ENCODE peak calls at places on chromosome 15, in four cellular contexts. A, N, D and G are unnamed samples. For H3K27me3, the result is how much of the 10 kb centered on the place peaks cover.

GRCh38 chr15:98548172-98548971 is 100.0 kb upstream of the IGF1R start:
- DNase-seq in A (peak), N (peak), D (peak), G (peak)

GRCh38 chr15:81596159-81596865 is 222.3 kb upstream of the TMC3 start:
- DNase-seq in A (no peak), N (no peak), D (no peak), G (no peak)

GRCh38 chr15:92091155-92091734 is 237.7 kb downstream of the SLCO3A1 start:
- DNase-seq in D (peak), A (peak), N (no peak), G (peak)

GRCh38 chr15:64524778-64525177 is 64.4 kb downstream of the ZNF609 start:
- DNase-seq in N (no peak), A (no peak), D (no peak), G (no peak)

GRCh38 chr15:58423858-58424608 is 7.8 kb upstream of the LIPC start:
- DNase-seq in D (no peak), N (no peak), A (no peak), G (no peak)

GRCh38 chr15:100919481-100920405 is 586 bp downstream of the LRRK1 start:
- DNase-seq in A (no peak), D (no peak), N (no peak), G (peak)

GRCh38 chr15:60509470-60509869 is 30.5 kb upstream of the ICE2 start:
- DNase-seq in N (no peak), A (peak), D (no peak), G (no peak)

GRCh38 chr15:80855206-80855605 is 76.0 kb downstream of the CEMIP start:
- DNase-seq in N (no peak), D (no peak), A (no peak), G (no peak)

GRCh38 chr15:88621789-88622604 is 857 bp downstream of the AEN start:
- DNase-seq in A (peak), D (no peak), N (no peak), G (peak)

GRCh38 chr15:31396881-31397560 is 70.4 kb downstream of the KLF13 start:
- DNase-seq in D (peak), N (peak), A (peak), G (peak)

DNA sequence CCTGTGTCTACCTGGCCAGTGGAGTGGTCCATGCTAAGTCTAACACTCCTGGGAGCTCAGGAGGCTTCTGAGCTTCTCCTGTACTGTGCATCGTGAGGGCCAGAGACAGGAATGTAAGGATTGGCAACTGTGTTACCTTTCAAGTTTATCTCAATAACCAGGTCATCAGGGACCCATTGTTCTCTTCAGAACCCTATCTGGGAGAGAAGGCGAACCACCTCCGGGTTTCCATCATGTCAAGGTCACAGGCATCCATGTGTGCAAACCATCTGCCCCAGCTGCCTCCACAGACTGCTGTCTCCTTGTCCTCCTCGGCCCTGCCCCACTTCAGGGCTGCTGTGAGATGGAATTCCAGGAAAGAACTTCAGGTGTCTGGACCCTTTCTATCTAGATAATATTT is 5.9 kb downstream of the ANKRD63 start:
- DNase-seq in N (no peak), A (no peak), D (no peak), G (no peak)
- H3K27me3 ChIP-seq in N (half or more), A (under half), D (under half), G (under half)

GRCh38 chr15:47332481-47332880 is 384.8 kb upstream of the SEMA6D start:
- DNase-seq in N (no peak), A (no peak), D (no peak), G (no peak)

GRCh38 chr15:47326506-47326905 is 390.8 kb upstream of the SEMA6D start:
- DNase-seq in A (no peak), N (no peak), D (no peak), G (no peak)

GRCh38 chr15:47331796-47332480 is 385.4 kb upstream of the SEMA6D start:
- DNase-seq in A (peak), N (no peak), D (no peak), G (no peak)

GRCh38 chr15:47326934-47327333 is 390.4 kb upstream of the SEMA6D start:
- DNase-seq in D (no peak), A (no peak), N (no peak), G (no peak)
- H3K27me3 ChIP-seq in D (under half), A (under half), N (under half), G (under half)

GRCh38 chr15:66018178-66018797 is 149.0 kb downstream of the RAB11A start:
- DNase-seq in A (no peak), D (no peak), N (no peak), G (no peak)
- H3K27me3 ChIP-seq in A (under half), D (under half), N (under half), G (under half)

DNA sequence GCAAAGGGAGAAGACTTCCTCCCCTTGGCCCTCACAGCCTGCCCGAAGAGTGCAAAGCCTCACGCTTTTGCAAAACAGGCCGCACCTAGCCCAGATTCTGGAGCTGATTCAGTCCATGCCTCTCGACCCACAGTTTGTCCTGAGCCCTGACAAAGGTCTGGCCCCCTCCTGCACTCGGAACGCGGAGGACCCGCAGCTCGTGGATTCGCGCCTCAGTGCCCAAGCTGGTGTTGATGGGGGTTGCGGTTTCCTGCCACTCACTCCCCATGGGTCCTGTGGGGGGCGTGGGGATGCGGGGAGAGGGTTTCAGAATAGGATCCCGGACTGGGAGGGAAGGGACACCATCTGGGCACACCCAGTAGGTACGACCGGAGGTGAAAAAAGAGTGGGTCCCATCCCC is 594 bp upstream of the CRABP1 start:
- DNase-seq in D (no peak), N (no peak), A (no peak), G (no peak)
- H3K27me3 ChIP-seq in D (under half), N (half or more), A (under half), G (half or more)

GRCh38 chr15:69725957-69726356 is 273.3 kb downstream of the RPLP1 start:
- DNase-seq in N (no peak), D (no peak), A (no peak), G (no peak)
- H3K27me3 ChIP-seq in N (under half), D (under half), A (under half), G (under half)

GRCh38 chr15:96369351-96369750 is 38.9 kb downstream of the NR2F2 start:
- DNase-seq in N (no peak), A (no peak), D (no peak), G (peak)

GRCh38 chr15:96369825-96370621 is 39.5 kb downstream of the NR2F2 start:
- DNase-seq in D (no peak), N (no peak), A (no peak), G (peak)

GRCh38 chr15:96367436-96368200 is 37.1 kb downstream of the NR2F2 start:
- DNase-seq in D (no peak), A (no peak), N (no peak), G (peak)

GRCh38 chr15:96374494-96374893 is 44.0 kb downstream of the NR2F2 start:
- DNase-seq in D (no peak), A (no peak), N (no peak), G (no peak)

DNA sequence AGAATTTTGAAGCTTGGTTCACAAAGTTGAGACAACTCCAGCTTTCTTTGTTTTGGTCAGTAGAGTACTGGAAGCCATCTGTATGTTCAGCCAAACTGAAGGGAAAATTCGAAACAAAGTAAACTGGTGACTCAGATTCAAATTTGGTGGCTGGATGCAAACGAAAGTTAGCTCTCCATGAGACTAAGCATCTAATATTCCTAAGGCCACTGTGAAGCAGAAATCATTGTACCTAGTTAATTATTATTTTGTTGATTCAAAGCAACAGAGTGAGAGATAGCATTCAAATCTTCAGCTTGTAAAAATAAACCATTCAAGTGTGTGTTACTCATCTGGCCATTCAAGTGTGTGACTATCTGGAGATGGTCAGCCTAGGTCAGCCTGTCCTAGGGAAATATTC is 42.1 kb downstream of the NR2F2 start:
- DNase-seq in N (no peak), A (no peak), D (no peak), G (no peak)
- H3K27me3 ChIP-seq in N (under half), A (under half), D (under half), G (under half)

DNA sequence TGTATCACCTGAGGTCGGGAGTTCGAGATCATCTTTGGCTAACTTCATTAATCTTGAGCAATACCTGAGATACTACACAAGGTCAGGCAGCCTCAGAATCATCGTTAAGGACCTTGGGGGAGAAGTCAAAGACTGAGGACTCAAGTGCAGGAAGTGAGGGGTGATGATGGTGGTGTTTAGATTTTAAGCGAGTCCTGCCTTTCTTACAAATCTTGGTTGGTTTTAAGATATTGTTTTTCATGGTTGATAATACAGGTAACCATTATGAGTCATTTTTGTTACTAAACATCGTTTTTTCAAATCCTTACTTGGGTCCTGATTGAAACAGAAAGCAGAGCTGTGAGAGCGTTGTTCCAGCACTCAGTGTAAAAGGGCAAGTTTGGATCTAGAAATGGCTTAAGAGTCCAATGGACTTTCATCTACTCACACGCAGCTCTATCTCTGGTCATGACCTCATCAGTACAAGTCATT is 4.1 kb downstream of the RASGRP1 start:
- DNase-seq in A (no peak), N (no peak), D (no peak), G (no peak)
- H3K27me3 ChIP-seq in A (under half), N (under half), D (under half), G (under half)

DNA sequence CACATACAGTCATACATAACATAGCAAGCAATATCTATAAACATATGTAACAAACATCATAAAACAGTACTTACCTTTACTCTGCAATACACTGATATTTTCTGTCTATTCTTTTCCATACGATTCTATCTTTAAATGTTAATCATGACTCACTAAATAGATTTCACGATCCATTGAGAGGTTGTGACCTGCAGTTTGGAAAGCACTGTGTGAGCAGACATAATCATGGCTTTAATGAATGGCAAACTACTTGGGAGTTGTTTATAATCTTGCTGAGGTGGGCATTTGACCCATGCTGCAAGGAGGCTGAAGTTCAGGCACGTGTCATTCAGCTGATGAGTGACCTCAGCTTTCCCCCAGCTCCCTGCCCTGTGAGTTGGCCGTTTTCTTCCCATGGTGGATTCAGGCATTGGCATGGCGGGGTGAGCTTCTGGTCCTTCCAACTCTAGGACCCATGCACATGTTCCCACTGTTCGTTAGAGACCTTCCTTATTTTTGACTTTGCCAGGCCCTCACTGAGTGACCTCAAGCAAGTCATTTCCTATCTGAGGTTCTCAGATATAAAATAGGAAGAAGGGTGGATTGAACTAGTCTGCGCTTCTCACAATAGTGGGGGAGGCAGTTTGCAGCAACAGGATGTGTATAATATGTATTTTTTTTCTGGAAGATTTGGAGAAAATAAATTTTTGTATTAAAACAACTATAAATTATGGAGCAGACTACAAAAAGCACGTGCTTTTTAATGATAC is 41.7 kb downstream of the PAQR5 start:
- DNase-seq in N (no peak), A (no peak), D (no peak), G (no peak)
- H3K27me3 ChIP-seq in N (under half), A (under half), D (under half), G (under half)

GRCh38 chr15:96947296-96947695 is 616.8 kb downstream of the NR2F2 start:
- DNase-seq in D (no peak), N (no peak), A (no peak), G (no peak)
- H3K27me3 ChIP-seq in D (under half), N (under half), A (under half), G (under half)